ENCODE peak calls at places on chromosomes 6 and 20, in five cellular contexts. E, T, R, M and L are unnamed samples.
A peak's percentile ranks its signal among the peaks of the same experiment; 100 is the strongest.

GRCh38 chr6:152648090-152648489 is 10.9 kb upstream of the SYNE1 start:
- DNase-seq in M (no peak), R (no peak), T (no peak), E (peak; percentile 47), L (no peak)

GRCh38 chr20:57092112-57092899 is 174.1 kb downstream of the BMP7 start:
- DNase-seq in M (peak; percentile 81), R (peak; percentile 88), E (peak; percentile 77), T (peak; percentile 86), L (peak; percentile 79)

GRCh38 chr20:50867805-50868204 is 63.4 kb downstream of the ADNP start:
- DNase-seq in R (no peak), T (no peak), M (no peak), E (no peak), L (no peak)

GRCh38 chr20:47727170-47727880 is 58.0 kb downstream of the SULF2 start:
- DNase-seq in R (no peak), E (no peak), M (no peak), T (no peak), L (peak; percentile 90)

GRCh38 chr6:81816387-81816786 is 63.9 kb upstream of the TENT5A start:
- DNase-seq in T (no peak), R (no peak), E (no peak), M (no peak), L (no peak)

GRCh38 chr6:138971601-138972000 is 16.5 kb downstream of the REPS1 start:
- DNase-seq in E (peak; percentile 59), R (peak; percentile 57), M (no peak), T (no peak), L (no peak)

GRCh38 chr6:125073071-125073470 is 80.5 kb upstream of the TPD52L1 start:
- DNase-seq in E (no peak), M (no peak), T (no peak), R (no peak), L (no peak)

GRCh38 chr6:35090734-35091133 is 50.4 kb downstream of the TCP11 start:
- DNase-seq in M (no peak), R (no peak), E (no peak), T (peak; percentile 1), L (no peak)

GRCh38 chr20:1187605-1188171 is 2.9 kb upstream of the TMEM74B start:
- DNase-seq in M (no peak), E (no peak), T (peak; percentile 57), R (peak; percentile 61), L (no peak)
- H3K9me2 ChIP-seq in M (no peaks in the 10 kb centered on the region), E (no peaks in the 10 kb centered on the region), T (no peaks in the 10 kb centered on the region), R (no peaks in the 10 kb centered on the region), L (no peaks in the 10 kb centered on the region)

GRCh38 chr20:58753929-58754551 is 61.4 kb downstream of the NPEPL1 start:
- DNase-seq in M (no peak), T (no peak), R (peak; percentile 13), E (no peak), L (no peak)

GRCh38 chr20:58754584-58754983 is 62.0 kb downstream of the NPEPL1 start:
- DNase-seq in M (no peak), R (no peak), E (no peak), T (no peak), L (no peak)

GRCh38 chr20:58751956-58752355 is 59.4 kb downstream of the NPEPL1 start:
- DNase-seq in T (no peak), M (no peak), R (no peak), E (no peak), L (no peak)

GRCh38 chr20:58752565-58752964 is 60.0 kb downstream of the NPEPL1 start:
- DNase-seq in R (no peak), T (no peak), E (no peak), M (no peak), L (no peak)

GRCh38 chr20:58753267-58753928 is 60.8 kb downstream of the NPEPL1 start:
- DNase-seq in E (no peak), T (no peak), R (peak; percentile 70), M (no peak), L (no peak)
- H3K4me3 ChIP-seq in E (no peak overlapping the region), T (no peak overlapping the region), R (no peak overlapping the region), M (no peak overlapping the region), L (no peak overlapping the region)

GRCh38 chr6:41965429-41966213 is 24.0 kb upstream of the CCND3 start:
- DNase-seq in E (no peak), T (no peak), M (no peak), R (peak; percentile 99), L (no peak)

GRCh38 chr6:41966961-41967311 is 25.3 kb upstream of the CCND3 start:
- DNase-seq in T (no peak), M (peak; percentile 71), E (peak; percentile 54), R (peak; percentile 88), L (no peak)

GRCh38 chr6:41970436-41970846 is 28.8 kb upstream of the CCND3 start:
- DNase-seq in T (no peak), E (peak; percentile 91), M (no peak), R (no peak), L (peak; percentile 21)

GRCh38 chr6:41966214-41966920 is 24.8 kb upstream of the CCND3 start:
- DNase-seq in T (no peak), E (peak; percentile 20), M (no peak), R (no peak), L (no peak)

GRCh38 chr6:41967312-41968287 is 26.0 kb upstream of the CCND3 start:
- DNase-seq in M (peak; percentile 60), T (no peak), E (peak; percentile 71), R (peak; percentile 38), L (no peak)
- H3K4me2 ChIP-seq in M (peak overlapping the region; percentile 14), T (no peak overlapping the region), E (peak overlapping the region; percentile 34), R (peak overlapping the region; percentile 44), L (no peak overlapping the region)

DNA sequence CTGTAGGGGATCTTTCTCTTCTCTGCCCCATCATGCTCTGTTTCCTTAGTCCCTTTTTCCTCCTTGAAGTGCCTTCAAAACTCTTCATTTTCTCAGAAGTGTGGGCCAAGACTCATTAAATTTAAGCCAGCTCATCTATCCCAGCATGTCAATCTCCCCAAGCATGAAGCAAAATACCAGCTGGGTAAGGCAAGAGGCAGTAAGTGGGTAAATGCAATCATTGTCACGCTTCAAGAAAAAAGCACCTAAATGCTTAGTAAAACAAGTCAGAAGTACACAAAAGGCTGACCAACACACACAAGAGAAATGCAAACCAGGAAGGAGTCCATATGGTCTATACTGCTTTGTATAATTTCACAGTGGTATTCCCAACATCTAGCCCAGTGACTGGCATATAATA is 61.5 kb downstream of the COL12A1 start:
- DNase-seq in T (no peak), M (no peak), E (no peak), R (no peak), L (no peak)
- H3K9me2 ChIP-seq in T (no peaks in the 10 kb centered on the region), M (no peaks in the 10 kb centered on the region), E (no peaks in the 10 kb centered on the region), R (no peaks in the 10 kb centered on the region), L (no peaks in the 10 kb centered on the region)

GRCh38 chr6:80543598-80544181 is 437.2 kb downstream of the BCKDHB start:
- DNase-seq in T (peak; percentile 9), M (peak; percentile 49), E (peak; percentile 60), R (peak; percentile 28), L (no peak)

GRCh38 chr6:80540700-80541099 is 434.2 kb downstream of the BCKDHB start:
- DNase-seq in R (no peak), T (no peak), E (peak; percentile 54), M (peak; percentile 67), L (no peak)

GRCh38 chr6:80541186-80541585 is 434.7 kb downstream of the BCKDHB start:
- DNase-seq in M (peak; percentile 89), R (no peak), T (no peak), E (peak; percentile 87), L (no peak)

GRCh38 chr6:80543151-80543550 is 436.7 kb downstream of the BCKDHB start:
- DNase-seq in R (no peak), M (no peak), T (no peak), E (no peak), L (no peak)

GRCh38 chr6:80541886-80542285 is 435.4 kb downstream of the BCKDHB start:
- DNase-seq in M (no peak), T (no peak), R (no peak), E (no peak), L (no peak)
- H3K4me3 ChIP-seq in M (no peak overlapping the region), T (no peak overlapping the region), R (no peak overlapping the region), E (no peak overlapping the region), L (no peak overlapping the region)

GRCh38 chr20:63212393-63212730 is 3.6 kb downstream of the YTHDF1 start:
- DNase-seq in M (no peak), R (no peak), T (no peak), E (peak; percentile 29), L (no peak)
- H3K4me2 ChIP-seq in M (peak overlapping the region; percentile 34), R (no peak overlapping the region), T (peak overlapping the region; percentile 85), E (no peak overlapping the region), L (no peak overlapping the region)

GRCh38 chr20:6685181-6685582 is 82.3 kb upstream of the BMP2 start:
- DNase-seq in R (no peak), T (no peak), M (peak; percentile 83), E (peak; percentile 58), L (no peak)
- H3K9me2 ChIP-seq in R (no peaks in the 10 kb centered on the region), T (no peaks in the 10 kb centered on the region), M (no peaks in the 10 kb centered on the region), E (no peaks in the 10 kb centered on the region), L (no peaks in the 10 kb centered on the region)

GRCh38 chr6:158041370-158041769 is 59.7 kb downstream of the SYNJ2 start:
- DNase-seq in R (no peak), T (no peak), M (no peak), E (peak; percentile 53), L (no peak)

GRCh38 chr6:158041788-158042187 is 60.1 kb downstream of the SYNJ2 start:
- DNase-seq in E (no peak), R (no peak), T (no peak), M (no peak), L (no peak)

GRCh38 chr6:158040051-158040803 is 58.6 kb downstream of the SYNJ2 start:
- DNase-seq in M (peak; percentile 90), E (peak; percentile 96), R (no peak), T (peak; percentile 84), L (no peak)

GRCh38 chr6:158039571-158040050 is 57.9 kb downstream of the SYNJ2 start:
- DNase-seq in E (no peak), R (no peak), M (peak; percentile 60), T (no peak), L (no peak)

GRCh38 chr6:158040804-158041347 is 59.2 kb downstream of the SYNJ2 start:
- DNase-seq in M (no peak), T (peak; percentile 5), E (peak; percentile 57), R (no peak), L (no peak)
- H3K4me3 ChIP-seq in M (peak overlapping the region; percentile 31), T (no peak overlapping the region), E (no peak overlapping the region), R (no peak overlapping the region), L (no peak overlapping the region)

GRCh38 chr6:6972456-6972855 is 135.3 kb upstream of the RREB1 start:
- DNase-seq in R (no peak), T (peak; percentile 68), M (peak; percentile 54), E (peak; percentile 60), L (no peak)
- H3K4me2 ChIP-seq in R (no peak overlapping the region), T (no peak overlapping the region), M (no peak overlapping the region), E (no peak overlapping the region), L (no peak overlapping the region)

GRCh38 chr6:8207191-8207868 is 105.0 kb upstream of the EEF1E1 start:
- DNase-seq in R (no peak), M (no peak), T (no peak), E (no peak), L (no peak)
- H3K9me2 ChIP-seq in R (no peaks in the 10 kb centered on the region), M (no peaks in the 10 kb centered on the region), T (no peaks in the 10 kb centered on the region), E (no peaks in the 10 kb centered on the region), L (no peaks in the 10 kb centered on the region)